ENCODE peak calls at places on chromosomes 4 and X, in six cellular contexts. X, H, U, J, A and I are unnamed samples.

GRCh38 chr4:180394307-180394706 is 1848.9 kb upstream of the TENM3 start:
- DNase-seq in U (no peak), H (no peak), A (no peak), J (no peak), X (no peak), I (no peak)

GRCh38 chr4:172173206-172173605 is 360.0 kb downstream of the GALNTL6 start:
- DNase-seq in H (no peak), U (no peak), A (no peak), J (no peak), X (no peak), I (no peak)

GRCh38 chr4:16767861-16768260 is 130.6 kb downstream of the LDB2 start:
- DNase-seq in J (no peak), A (no peak), U (no peak), H (no peak), X (no peak), I (no peak)

GRCh38 chr4:7195546-7196282 is 3.4 kb downstream of the SORCS2 start:
- DNase-seq in U (peak; percentile 42), X (no peak), J (peak; percentile 53), H (no peak), A (no peak), I (no peak)

GRCh38 chr4:82721819-82722423 is 76.7 kb downstream of the SCD5 start:
- DNase-seq in X (no peak), J (peak; percentile 35), A (no peak), H (no peak), U (no peak), I (no peak)

GRCh38 chr4:823093-823760 is 2.7 kb downstream of the CPLX1 start:
- DNase-seq in U (no peak), X (no peak), H (no peak), J (no peak), A (no peak), I (no peak)

GRCh38 chr4:176791591-176792347 is 953 bp downstream of the VEGFC start:
- DNase-seq in J (peak; percentile 55), A (no peak), X (peak; percentile 89), U (no peak), H (peak; percentile 43), I (no peak)

GRCh38 chr4:177190995-177191568 is 118.6 kb upstream of the NEIL3 start:
- DNase-seq in J (peak; percentile 47), A (no peak), H (no peak), X (no peak), U (peak; percentile 38), I (no peak)

GRCh38 chrX:43878902-43879526 is 3.2 kb downstream of the MAOB start:
- DNase-seq in A (no peak), U (no peak), H (no peak), X (no peak), J (no peak), I (no peak)

GRCh38 chrX:56726609-56727008 is 2.4 kb upstream of the NBDY start:
- DNase-seq in X (no peak), H (no peak), A (no peak), J (peak; percentile 44), U (no peak), I (no peak)

GRCh38 chr4:149113804-149114430 is 671.7 kb upstream of the NR3C2 start:
- DNase-seq in J (peak; percentile 82), U (no peak), X (no peak), H (no peak), A (no peak), I (no peak)

GRCh38 chrX:104854188-104854587 is 288.2 kb downstream of the IL1RAPL2 start:
- DNase-seq in U (no peak), X (no peak), A (no peak), J (no peak), H (no peak), I (no peak)

GRCh38 chr4:146095867-146096266 is 79.7 kb upstream of the LSM6 start:
- DNase-seq in U (no peak), H (no peak), X (no peak), J (no peak), A (no peak), I (no peak)

GRCh38 chr4:119656986-119657635 is 28.5 kb upstream of the PDE5A start:
- DNase-seq in H (no peak), X (no peak), J (peak; percentile 22), A (no peak), U (no peak), I (no peak)

GRCh38 chr4:53551963-53552362 is 39.3 kb downstream of the LNX1 start:
- DNase-seq in A (no peak), U (no peak), H (no peak), J (peak; percentile 51), X (no peak), I (no peak)

GRCh38 chrX:12401252-12401651 is 263.0 kb downstream of the FRMPD4 start:
- DNase-seq in X (no peak), U (no peak), H (no peak), A (no peak), J (no peak), I (no peak)

DNA sequence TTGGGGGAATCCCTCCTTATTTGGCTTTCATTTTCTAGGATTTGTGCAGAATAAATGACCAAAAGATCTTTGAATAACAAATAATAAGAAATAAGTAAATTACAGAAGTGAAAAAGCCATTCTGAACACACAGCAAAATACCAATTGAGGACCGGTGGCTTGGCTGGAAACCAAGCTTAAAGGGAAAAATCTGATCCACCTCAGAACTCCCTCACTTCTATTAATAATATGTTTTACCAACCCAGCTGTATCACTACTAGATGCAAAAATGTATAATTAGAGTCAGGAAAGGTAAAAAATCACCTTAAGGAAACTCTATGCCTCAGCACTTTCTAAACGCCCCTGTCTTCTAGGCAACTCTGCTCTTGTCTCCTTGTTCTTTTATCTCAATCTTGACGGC is 77.3 kb downstream of the TSPAN5 start:
- DNase-seq in U (no peak), A (no peak), J (no peak), X (no peak), H (no peak), I (no peak)
- TF ChIP-seq CTCF in U (no peak), A (no peak), J (no peak), X (no peak), H (no peak), I (no peak)

GRCh38 chrX:150405576-150405975 is 42.5 kb downstream of the MAMLD1 start:
- DNase-seq in H (peak; percentile 7), U (no peak), J (no peak), A (no peak), X (no peak), I (no peak)
- TF ChIP-seq CTCF in H (no peak), U (no peak), J (no peak), A (no peak), X (no peak), I (no peak)

GRCh38 chrX:44945736-44946135 is 72.7 kb downstream of the KDM6A start:
- DNase-seq in A (no peak), J (no peak), H (no peak), X (no peak), U (no peak), I (no peak)
- TF ChIP-seq CTCF in A (no peak), J (no peak), H (no peak), X (peak; percentile 19), U (no peak), I (peak; percentile 40)

GRCh38 chrX:19005909-19006308 is 22.0 kb upstream of the PHKA2 start:
- DNase-seq in U (no peak), J (no peak), A (no peak), H (no peak), X (no peak), I (no peak)
- TF ChIP-seq CTCF in U (no peak), J (no peak), A (no peak), H (no peak), X (no peak), I (no peak)

GRCh38 chrX:120664081-120664480 is 34.2 kb upstream of the C1GALT1C1 start:
- DNase-seq in U (no peak), J (peak; percentile 27), A (no peak), H (no peak), X (no peak), I (no peak)
- TF ChIP-seq CTCF in U (no peak), J (peak; percentile 34), A (no peak), H (peak; percentile 25), X (no peak), I (peak; percentile 38)

GRCh38 chrX:68665502-68665901 is 18.0 kb downstream of the STARD8 start:
- DNase-seq in H (no peak), A (no peak), X (no peak), U (no peak), J (no peak), I (no peak)
- TF ChIP-seq CTCF in H (no peak), A (no peak), X (no peak), U (peak; percentile 1), J (peak; percentile 20), I (peak; percentile 18)

DNA sequence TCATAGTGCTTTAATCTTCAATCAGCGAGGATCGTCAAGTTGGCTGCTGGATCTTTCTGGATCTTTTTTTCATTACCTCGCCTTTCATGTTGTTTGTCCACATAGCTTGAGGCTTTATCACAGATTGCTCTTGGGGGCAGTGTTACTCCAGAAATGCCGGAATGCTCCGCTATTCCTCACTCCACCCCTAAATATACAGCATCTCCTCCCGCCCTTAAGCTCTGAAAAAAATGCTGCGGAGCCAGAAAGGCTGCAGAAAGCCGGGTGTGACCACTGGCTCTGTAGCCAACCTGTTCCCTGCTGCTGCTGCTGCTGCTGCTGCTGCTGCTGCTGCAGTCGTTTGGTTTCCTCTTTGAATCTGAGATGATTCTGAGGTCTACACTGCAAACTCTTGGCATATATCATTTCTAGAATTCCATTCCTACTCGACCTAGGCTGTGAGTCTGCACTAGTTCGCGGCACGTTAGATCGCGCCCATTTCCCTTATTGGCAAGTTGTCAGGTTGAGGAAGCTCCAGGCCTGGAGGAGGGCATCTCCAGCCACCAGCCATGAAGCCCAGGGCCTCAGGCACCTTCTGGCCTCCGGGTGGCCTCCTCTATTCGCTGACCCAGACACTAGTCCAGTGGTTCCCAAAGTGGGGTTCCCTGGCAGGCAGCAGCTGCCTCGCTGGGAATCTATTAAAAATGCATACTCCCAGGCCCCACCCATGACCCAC is 34.2 kb downstream of the WDR13 start:
- DNase-seq in U (peak; percentile 49), X (no peak), J (peak; percentile 85), H (peak; percentile 73), A (peak; percentile 35), I (peak; percentile 55)
- TF ChIP-seq CTCF in U (peak; percentile 39), X (no peak), J (peak; percentile 66), H (no peak), A (no peak), I (peak; percentile 31)

DNA sequence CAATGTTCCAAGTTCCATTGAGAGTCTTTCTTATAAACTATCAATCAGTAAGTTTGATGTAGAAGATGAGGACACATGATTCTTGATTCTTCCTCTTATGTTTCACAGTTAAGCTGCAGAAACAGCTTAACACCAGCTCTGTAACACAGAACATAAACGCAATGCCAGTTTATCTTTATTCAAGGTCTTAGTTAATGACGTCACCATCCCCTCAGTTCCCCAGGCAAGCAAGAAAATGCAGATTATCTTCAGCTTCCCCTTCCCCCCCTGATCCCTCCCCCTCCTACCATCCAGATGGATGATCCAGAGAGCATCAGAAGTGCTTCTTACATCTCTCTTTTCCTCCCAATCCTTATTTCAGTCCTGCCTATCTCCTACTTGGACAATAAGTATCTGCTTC is 4.4 kb upstream of the SH3RF1 start:
- DNase-seq in J (no peak), X (no peak), A (no peak), U (no peak), H (no peak), I (no peak)
- TF ChIP-seq CTCF in J (no peak), X (no peak), A (no peak), U (no peak), H (no peak), I (no peak)

GRCh38 chr4:168719725-168720124 is 222.9 kb downstream of the PALLD start:
- DNase-seq in H (no peak), U (no peak), X (no peak), A (no peak), J (no peak), I (no peak)
- TF ChIP-seq CTCF in H (no peak), U (no peak), X (no peak), A (no peak), J (no peak), I (no peak)

GRCh38 chr4:181569553-181569952 is 673.6 kb upstream of the TENM3 start:
- DNase-seq in U (peak; percentile 12), A (no peak), X (no peak), H (no peak), J (peak; percentile 59), I (no peak)
- TF ChIP-seq CTCF in U (peak; percentile 43), A (no peak), X (no peak), H (peak; percentile 38), J (peak; percentile 76), I (no peak)